ENCODE peak calls at places on chromosomes 1 and 21, in nine cellular contexts. M is fibroblast of the aortic adventitia; Q is WTC11; K is GM19239; A is GM23248; S is T follicular helper cell; L is M059J; O is activated CD4-positive, CD25-positive, alpha-beta regulatory T cell; G is HEK293T. J is an unnamed sample.
A peak's percentile ranks its signal among the peaks of the same experiment; 100 is the strongest.

GRCh38 chr1:150922519-150922975 is 3.6 kb upstream of the SETDB1 start:
- DNase-seq in G (peak; percentile 71), A (peak; percentile 96), M (peak; percentile 87), S (peak; percentile 59), O (peak; percentile 69), L (peak; percentile 90), Q (peak; percentile 71), K (peak; percentile 50), J (peak; percentile 82)

GRCh38 chr21:37564924-37565529 is 198.5 kb downstream of the DYRK1A start:
- DNase-seq in Q (peak; percentile 23), G (no peak), L (peak; percentile 74), K (no peak), S (no peak), O (no peak), M (no peak), A (peak; percentile 41), J (peak; percentile 17)

GRCh38 chr1:30132602-30133271 is 590.6 kb downstream of the MATN1 start:
- DNase-seq in Q (no peak), G (no peak), K (no peak), M (no peak), O (no peak), L (no peak), S (no peak), A (no peak), J (no peak)

GRCh38 chr1:58966103-58966916 is 182.5 kb upstream of the JUN start:
- DNase-seq in G (no peak), A (no peak), K (no peak), O (no peak), M (no peak), L (no peak), S (no peak), Q (no peak), J (no peak)

GRCh38 chr1:66493731-66494130 is 40.2 kb upstream of the SGIP1 start:
- DNase-seq in A (peak; percentile 52), Q (no peak), L (peak; percentile 26), S (no peak), M (no peak), K (no peak), G (no peak), O (no peak), J (no peak)

GRCh38 chr1:10867138-10867721 is 70.8 kb upstream of the CASZ1 start:
- DNase-seq in M (no peak), L (peak; percentile 34), K (peak; percentile 50), O (peak; percentile 22), Q (peak; percentile 77), S (peak; percentile 42), G (peak; percentile 89), A (peak; percentile 83), J (peak; percentile 80)

GRCh38 chr1:76256289-76257223 is 182.0 kb downstream of the ST6GALNAC3 start:
- DNase-seq in A (no peak), Q (no peak), L (no peak), K (no peak), S (no peak), O (no peak), M (no peak), G (no peak), J (no peak)

GRCh38 chr21:39537571-39537970 is 75.2 kb upstream of the B3GALT5 start:
- DNase-seq in K (no peak), A (no peak), M (no peak), L (no peak), S (no peak), Q (no peak), G (no peak), O (no peak), J (no peak)

GRCh38 chr1:95042286-95042685 is 30.5 kb downstream of the ALG14 start:
- DNase-seq in L (no peak), K (no peak), S (no peak), M (peak; percentile 76), A (peak; percentile 69), O (no peak), G (no peak), Q (no peak), J (no peak)

GRCh38 chr1:111513410-111514020 is 10.1 kb upstream of the ADORA3 start:
- DNase-seq in S (no peak), A (no peak), Q (no peak), K (no peak), O (no peak), M (no peak), L (no peak), G (no peak), J (no peak)

GRCh38 chr1:175720023-175720422 is 23.4 kb downstream of the TNR start:
- DNase-seq in M (no peak), S (no peak), L (no peak), O (no peak), K (no peak), A (no peak), Q (no peak), G (no peak), J (no peak)

GRCh38 chr1:2314803-2315710 is 76.3 kb downstream of the MORN1 start:
- DNase-seq in A (peak; percentile 57), S (peak; percentile 47), M (no peak), Q (peak; percentile 68), G (peak; percentile 86), O (peak; percentile 59), L (peak; percentile 39), K (peak; percentile 93), J (peak; percentile 73)

GRCh38 chr1:212244441-212244840 is 40.8 kb upstream of the PPP2R5A start:
- DNase-seq in Q (no peak), G (no peak), M (no peak), O (no peak), S (no peak), L (no peak), A (no peak), K (no peak), J (no peak)

GRCh38 chr1:20322825-20323612 is 32.3 kb downstream of the VWA5B1 start:
- DNase-seq in S (peak; percentile 20), L (peak; percentile 69), M (no peak), O (peak; percentile 43), K (no peak), A (peak; percentile 73), Q (no peak), G (no peak), J (peak; percentile 26)

GRCh38 chr1:93579891-93580290 is 101.7 kb downstream of the BCAR3 start:
- DNase-seq in L (peak; percentile 84), G (no peak), A (peak; percentile 91), O (no peak), Q (no peak), M (peak; percentile 94), S (no peak), K (no peak), J (peak; percentile 86)

GRCh38 chr1:163565171-163565570 is 243.4 kb downstream of the NUF2 start:
- DNase-seq in Q (no peak), O (no peak), G (no peak), M (no peak), S (no peak), A (no peak), K (no peak), L (no peak), J (peak; percentile 56)

GRCh38 chr1:61322769-61323168 is 240.4 kb downstream of the NFIA start:
- DNase-seq in L (no peak), K (no peak), A (peak; percentile 5), S (no peak), Q (no peak), O (no peak), M (no peak), G (no peak), J (no peak)

GRCh38 chr1:111199881-111200801 is at the start of gene DENND2D:
- DNase-seq in G (no peak), O (peak; percentile 20), Q (no peak), A (no peak), M (no peak), L (no peak), S (peak; percentile 31), K (no peak), J (no peak)

GRCh38 chr1:31424568-31424967 is 11.6 kb downstream of the SERINC2 start:
- DNase-seq in Q (no peak), S (no peak), A (no peak), G (no peak), L (no peak), K (no peak), M (no peak), O (no peak), J (no peak)

GRCh38 chr1:6191968-6192367 is 7.4 kb downstream of the RPL22 start:
- DNase-seq in G (no peak), M (no peak), S (no peak), O (no peak), A (no peak), Q (no peak), K (no peak), L (no peak), J (no peak)

GRCh38 chr1:51347398-51348146 is 17.2 kb upstream of the TTC39A start:
- DNase-seq in S (no peak), L (no peak), G (no peak), Q (no peak), A (no peak), M (no peak), K (no peak), O (no peak), J (no peak)

J was measured in astrocyte of the hippocampus.